ENCODE peak calls at places on chromosomes 7 and 10, in ten cellular contexts. S is spleen, G is neural crest cell, T is lower leg skin, C is cardiac fibroblast, M is B cell, F is adrenal gland, K is GM10248, Z is upper lobe of left lung, Q is GM13977. B is an unnamed sample.

GRCh38 chr10:14822879-14823755 is 14.7 kb downstream of the CDNF start:
- DNase-seq in S (no peak), G (no peak), T (no peak), C (peak; percentile 63), M (peak; percentile 64), F (peak; percentile 44), K (peak; percentile 58), Z (no peak), Q (peak; percentile 64), B (no peak)

GRCh38 chr10:119120413-119120867 is 16.5 kb downstream of the DENND10 start:
- DNase-seq in S (no peak), G (no peak), T (no peak), C (peak; percentile 59), M (no peak), F (no peak), K (peak; percentile 62), Z (no peak), Q (peak; percentile 69), B (no peak)

GRCh38 chr7:24572421-24573007 is 738 bp upstream of the PALS2 start:
- DNase-seq in S (peak; percentile 81), G (peak; percentile 14), T (peak; percentile 85), C (peak; percentile 45), M (peak; percentile 49), F (peak; percentile 61), K (peak; percentile 18), Z (no peak), Q (peak; percentile 31), B (no peak)

GRCh38 chr10:131979336-131979735 is 2.4 kb downstream of the BNIP3 start:
- DNase-seq in S (peak; percentile 65), G (no peak), T (no peak), C (no peak), M (no peak), F (no peak), K (no peak), Z (no peak), Q (no peak), B (no peak)

GRCh38 chr10:119734396-119735332 is 8.8 kb downstream of the INPP5F start:
- DNase-seq in S (no peak), G (no peak), T (no peak), C (peak; percentile 47), M (no peak), F (no peak), K (no peak), Z (no peak), Q (no peak), B (no peak)

GRCh38 chr10:30355601-30356000 is 6.5 kb upstream of the MTPAP start:
- DNase-seq in S (no peak), G (no peak), T (no peak), C (no peak), M (no peak), F (no peak), K (no peak), Z (no peak), Q (no peak), B (no peak)

GRCh38 chr10:6642881-6643280 is 62.8 kb upstream of the PRKCQ start:
- DNase-seq in S (no peak), G (no peak), T (no peak), C (no peak), M (no peak), F (no peak), K (no peak), Z (no peak), Q (no peak), B (no peak)

GRCh38 chr7:43653466-43653865 is 70.6 kb downstream of the STK17A start:
- DNase-seq in S (no peak), G (no peak), T (no peak), C (no peak), M (no peak), F (no peak), K (no peak), Z (no peak), Q (no peak), B (no peak)

GRCh38 chr10:100148353-100149211 is 37.2 kb downstream of the ERLIN1 start:
- DNase-seq in S (no peak), G (no peak), T (no peak), C (peak; percentile 82), M (no peak), F (no peak), K (peak; percentile 63), Z (no peak), Q (peak; percentile 56), B (no peak)

GRCh38 chr10:6748981-6749630 is 169.0 kb upstream of the PRKCQ start:
- DNase-seq in S (no peak), G (no peak), T (no peak), C (peak; percentile 35), M (no peak), F (no peak), K (no peak), Z (no peak), Q (no peak), B (no peak)

GRCh38 chr7:110522751-110523200 is 568.2 kb upstream of the LRRN3 start:
- DNase-seq in S (no peak), G (no peak), T (no peak), C (no peak), M (no peak), F (no peak), K (no peak), Z (no peak), Q (no peak), B (no peak)

GRCh38 chr7:150368098-150368883 is at the start of gene REPIN1:
- DNase-seq in S (peak; percentile 98), G (peak; percentile 89), T (peak; percentile 98), C (peak; percentile 79), M (peak; percentile 89), F (peak; percentile 94), K (peak; percentile 90), Z (peak; percentile 98), Q (peak; percentile 93), B (peak; percentile 83)

GRCh38 chr7:24718431-24718831 is 38.8 kb downstream of the GSDME start:
- DNase-seq in S (peak; percentile 75), G (no peak), T (peak; percentile 59), C (no peak), M (no peak), F (no peak), K (no peak), Z (no peak), Q (no peak), B (no peak)

GRCh38 chr10:113958631-113959382 is 84.9 kb upstream of the ADRB1 start:
- DNase-seq in S (no peak), G (no peak), T (no peak), C (peak; percentile 88), M (no peak), F (peak; percentile 31), K (peak; percentile 42), Z (peak; percentile 10), Q (peak; percentile 25), B (no peak)

GRCh38 chr7:157657741-157658740 is 321.2 kb downstream of the DNAJB6 start:
- DNase-seq in S (peak; percentile 73), G (no peak), T (peak; percentile 50), C (no peak), M (no peak), F (no peak), K (no peak), Z (peak; percentile 69), Q (no peak), B (no peak)

GRCh38 chr7:22295402-22296264 is 61.3 kb downstream of the RAPGEF5 start:
- DNase-seq in S (no peak), G (no peak), T (no peak), C (peak; percentile 29), M (no peak), F (no peak), K (no peak), Z (no peak), Q (no peak), B (no peak)

GRCh38 chr7:119065966-119066365 is 841.5 kb downstream of the ANKRD7 start:
- DNase-seq in S (no peak), G (no peak), T (no peak), C (no peak), M (no peak), F (no peak), K (no peak), Z (no peak), Q (no peak), B (no peak)

DNA sequence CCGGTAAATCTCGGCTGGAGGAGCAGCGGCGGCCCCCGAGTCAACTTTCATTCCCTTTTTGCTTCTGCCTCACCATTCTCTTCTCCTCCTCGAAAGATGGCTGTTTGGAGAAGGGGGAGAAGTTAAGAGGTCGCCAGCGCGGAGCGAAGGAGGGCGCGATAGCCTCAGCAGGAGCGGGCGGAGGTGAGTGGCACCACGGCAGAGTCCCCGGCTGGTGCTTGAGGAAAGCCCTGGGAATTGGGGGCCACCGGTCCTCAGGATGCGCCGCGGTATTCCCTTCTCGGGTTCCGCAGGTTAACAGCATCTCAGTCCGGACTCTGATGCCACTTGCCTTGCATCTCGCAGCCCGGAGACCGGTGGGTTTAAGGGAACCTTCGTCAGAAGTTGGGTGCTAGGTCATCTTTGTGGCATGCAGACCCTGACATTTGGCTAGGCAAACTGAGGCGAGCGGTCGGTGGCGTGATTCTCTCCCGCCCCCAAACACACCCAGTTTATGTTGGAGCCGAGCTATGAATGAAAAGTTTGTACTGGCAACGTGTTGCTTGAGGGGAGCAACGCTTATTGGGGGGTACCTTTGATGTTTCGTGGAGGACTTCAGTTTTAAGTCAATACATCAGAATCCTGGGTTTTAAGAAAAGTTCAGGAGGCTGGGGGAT is 59.5 kb upstream of the PRPS1L1 start:
- DNase-seq in S (peak; percentile 59), G (peak; percentile 8), T (no peak), C (peak; percentile 16), M (no peak), F (no peak), K (peak; percentile 14), Z (peak; percentile 77), Q (no peak), B (no peak)
- TF ChIP-seq CTCF in S (no peak), G (no peak), T (no peak), C (no peak), M (no peak), F (no peak), K (no peak), Z (no peak), Q (no peak), B (no peak)

GRCh38 chr7:116461500-116461899 is 38.0 kb upstream of the CAV2 start:
- DNase-seq in S (no peak), G (no peak), T (no peak), C (no peak), M (no peak), F (no peak), K (no peak), Z (no peak), Q (no peak), B (no peak)
- TF ChIP-seq CTCF in S (no peak), G (peak; percentile 31), T (no peak), C (peak; percentile 32), M (no peak), F (no peak), K (no peak), Z (no peak), Q (no peak), B (no peak)

GRCh38 chr10:17454181-17454800 is at the start of gene ST8SIA6:
- DNase-seq in S (peak; percentile 87), G (peak; percentile 40), T (no peak), C (peak; percentile 24), M (no peak), F (no peak), K (peak; percentile 58), Z (peak; percentile 91), Q (peak; percentile 84), B (peak; percentile 38)
- TF ChIP-seq CTCF in S (no peak), G (no peak), T (no peak), C (no peak), M (no peak), F (no peak), K (no peak), Z (no peak), Q (peak; percentile 8), B (no peak)

GRCh38 chr7:139827042-139827441 is 2.0 kb upstream of the TBXAS1 start:
- DNase-seq in S (no peak), G (no peak), T (peak; percentile 3), C (no peak), M (no peak), F (no peak), K (no peak), Z (no peak), Q (no peak), B (no peak)
- TF ChIP-seq CTCF in S (no peak), G (no peak), T (no peak), C (no peak), M (no peak), F (no peak), K (peak; percentile 25), Z (no peak), Q (peak; percentile 37), B (no peak)

B was measured in mesothelial cell of epicardium.